ENCODE peak calls at places on chromosomes 16 and 17, in eight cellular contexts. One of them, this sample, is unnamed.

GRCh38 chr17:77827461-77827968 is 131.0 kb upstream of the TNRC6C start:
- DNase-seq in heart left ventricle: no peak
- DNase-seq in RWPE1: no peak
- DNase-seq in GM12865: no peak
- DNase-seq in fibroblast of pulmonary artery: no peak
- DNase-seq in fibroblast of lung: no peak
- DNase-seq in glutamatergic neuron: no peak
- DNase-seq in progenitor cell of endocrine pancreas: no peak
- DNase-seq in this sample: no peak

GRCh38 chr16:18984425-18985005 is 781 bp downstream of the TMC7 start:
- DNase-seq in heart left ventricle: no peak
- DNase-seq in GM12865: no peak
- DNase-seq in glutamatergic neuron: no peak
- DNase-seq in RWPE1: no peak
- DNase-seq in fibroblast of pulmonary artery: no peak
- DNase-seq in fibroblast of lung: no peak
- DNase-seq in progenitor cell of endocrine pancreas: no peak
- DNase-seq in this sample: no peak

GRCh38 chr16:676565-677297 is 1.3 kb downstream of the RHBDL1 start:
- DNase-seq in heart left ventricle: no peak
- DNase-seq in fibroblast of pulmonary artery: no peak
- DNase-seq in progenitor cell of endocrine pancreas: no peak
- DNase-seq in GM12865: no peak
- DNase-seq in fibroblast of lung: no peak
- DNase-seq in RWPE1: peak
- DNase-seq in glutamatergic neuron: no peak
- DNase-seq in this sample: no peak

GRCh38 chr16:22642689-22643088 is 132.0 kb downstream of the NPIPB5 start:
- DNase-seq in heart left ventricle: no peak
- DNase-seq in RWPE1: no peak
- DNase-seq in fibroblast of lung: no peak
- DNase-seq in fibroblast of pulmonary artery: no peak
- DNase-seq in progenitor cell of endocrine pancreas: no peak
- DNase-seq in GM12865: no peak
- DNase-seq in glutamatergic neuron: no peak
- DNase-seq in this sample: no peak

GRCh38 chr16:3842994-3843393 is 37.5 kb downstream of the CREBBP start:
- DNase-seq in fibroblast of pulmonary artery: peak
- DNase-seq in RWPE1: no peak
- DNase-seq in heart left ventricle: no peak
- DNase-seq in fibroblast of lung: peak
- DNase-seq in GM12865: no peak
- DNase-seq in glutamatergic neuron: no peak
- DNase-seq in progenitor cell of endocrine pancreas: no peak
- DNase-seq in this sample: peak

GRCh38 chr16:49021136-49021535 is 260.5 kb downstream of the CBLN1 start:
- DNase-seq in progenitor cell of endocrine pancreas: no peak
- DNase-seq in heart left ventricle: no peak
- DNase-seq in RWPE1: peak
- DNase-seq in fibroblast of lung: peak
- DNase-seq in GM12865: no peak
- DNase-seq in glutamatergic neuron: no peak
- DNase-seq in fibroblast of pulmonary artery: peak
- DNase-seq in this sample: no peak

GRCh38 chr16:28575446-28576109 is 21.3 kb downstream of the SULT1A2 start:
- DNase-seq in RWPE1: no peak
- DNase-seq in GM12865: no peak
- DNase-seq in heart left ventricle: no peak
- DNase-seq in glutamatergic neuron: no peak
- DNase-seq in progenitor cell of endocrine pancreas: no peak
- DNase-seq in fibroblast of lung: no peak
- DNase-seq in fibroblast of pulmonary artery: no peak
- DNase-seq in this sample: no peak

GRCh38 chr16:19680972-19681371 is 37.1 kb downstream of the KNOP1 start:
- DNase-seq in heart left ventricle: no peak
- DNase-seq in GM12865: no peak
- DNase-seq in fibroblast of lung: no peak
- DNase-seq in progenitor cell of endocrine pancreas: no peak
- DNase-seq in RWPE1: no peak
- DNase-seq in glutamatergic neuron: no peak
- DNase-seq in fibroblast of pulmonary artery: no peak
- DNase-seq in this sample: no peak

GRCh38 chr16:12420661-12421209 is 383.0 kb downstream of the CPPED1 start:
- DNase-seq in GM12865: no peak
- DNase-seq in fibroblast of pulmonary artery: no peak
- DNase-seq in fibroblast of lung: no peak
- DNase-seq in glutamatergic neuron: no peak
- DNase-seq in heart left ventricle: no peak
- DNase-seq in RWPE1: peak
- DNase-seq in progenitor cell of endocrine pancreas: no peak
- DNase-seq in this sample: no peak

GRCh38 chr16:66476328-66477027 is 49.4 kb downstream of the BEAN1 start:
- DNase-seq in glutamatergic neuron: no peak
- DNase-seq in fibroblast of lung: no peak
- DNase-seq in heart left ventricle: no peak
- DNase-seq in GM12865: peak
- DNase-seq in progenitor cell of endocrine pancreas: no peak
- DNase-seq in RWPE1: no peak
- DNase-seq in fibroblast of pulmonary artery: no peak
- DNase-seq in this sample: no peak

GRCh38 chr16:84718-85452 is 6.9 kb downstream of the MPG start:
- DNase-seq in heart left ventricle: peak
- DNase-seq in progenitor cell of endocrine pancreas: no peak
- DNase-seq in RWPE1: peak
- DNase-seq in glutamatergic neuron: no peak
- DNase-seq in fibroblast of pulmonary artery: peak
- DNase-seq in fibroblast of lung: peak
- DNase-seq in GM12865: peak
- DNase-seq in this sample: no peak

GRCh38 chr16:637081-638018 is 1.2 kb upstream of the METTL26 start:
- DNase-seq in progenitor cell of endocrine pancreas: peak
- DNase-seq in glutamatergic neuron: peak
- DNase-seq in GM12865: peak
- DNase-seq in heart left ventricle: peak
- DNase-seq in fibroblast of pulmonary artery: peak
- DNase-seq in fibroblast of lung: peak
- DNase-seq in RWPE1: peak
- DNase-seq in this sample: peak

GRCh38 chr16:4517812-4518211 is 20.8 kb downstream of the CDIP1 start:
- DNase-seq in RWPE1: no peak
- DNase-seq in glutamatergic neuron: peak
- DNase-seq in progenitor cell of endocrine pancreas: peak
- DNase-seq in fibroblast of pulmonary artery: peak
- DNase-seq in heart left ventricle: no peak
- DNase-seq in fibroblast of lung: peak
- DNase-seq in GM12865: peak
- DNase-seq in this sample: no peak

GRCh38 chr16:79528281-79528680 is 72.3 kb downstream of the MAF start:
- DNase-seq in RWPE1: no peak
- DNase-seq in GM12865: no peak
- DNase-seq in progenitor cell of endocrine pancreas: no peak
- DNase-seq in fibroblast of lung: no peak
- DNase-seq in fibroblast of pulmonary artery: no peak
- DNase-seq in glutamatergic neuron: no peak
- DNase-seq in heart left ventricle: no peak
- DNase-seq in this sample: no peak

GRCh38 chr17:61007980-61008379 is 330.3 kb downstream of the BCAS3 start:
- DNase-seq in fibroblast of pulmonary artery: no peak
- DNase-seq in RWPE1: no peak
- DNase-seq in glutamatergic neuron: no peak
- DNase-seq in heart left ventricle: no peak
- DNase-seq in GM12865: no peak
- DNase-seq in progenitor cell of endocrine pancreas: no peak
- DNase-seq in fibroblast of lung: peak
- DNase-seq in this sample: no peak

GRCh38 chr17:61000911-61001310 is 323.3 kb downstream of the BCAS3 start:
- DNase-seq in glutamatergic neuron: no peak
- DNase-seq in heart left ventricle: no peak
- DNase-seq in fibroblast of pulmonary artery: peak
- DNase-seq in progenitor cell of endocrine pancreas: no peak
- DNase-seq in fibroblast of lung: peak
- DNase-seq in RWPE1: peak
- DNase-seq in GM12865: no peak
- DNase-seq in this sample: no peak

GRCh38 chr17:61005358-61005757 is 327.7 kb downstream of the BCAS3 start:
- DNase-seq in RWPE1: no peak
- DNase-seq in fibroblast of pulmonary artery: peak
- DNase-seq in glutamatergic neuron: no peak
- DNase-seq in progenitor cell of endocrine pancreas: no peak
- DNase-seq in fibroblast of lung: peak
- DNase-seq in heart left ventricle: no peak
- DNase-seq in GM12865: no peak
- DNase-seq in this sample: peak

DNA sequence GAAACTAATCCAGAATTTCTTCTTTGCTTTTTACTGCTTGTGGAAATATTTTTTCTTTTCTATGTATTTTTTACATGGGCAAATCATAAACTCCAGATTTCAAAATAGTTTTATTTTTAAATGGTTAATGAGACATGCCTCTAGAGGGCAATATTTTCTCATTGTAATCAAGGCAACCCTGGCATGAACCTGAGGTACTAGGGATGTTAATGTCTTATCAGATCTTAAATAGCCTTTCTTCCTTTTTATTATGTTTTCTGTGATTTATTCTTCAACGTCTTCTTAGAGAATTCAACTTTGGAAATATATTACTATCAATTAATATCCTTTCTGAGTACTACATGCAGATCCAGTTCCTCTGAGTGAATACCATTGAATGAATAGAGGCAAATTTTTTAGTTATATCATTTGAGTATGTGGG is 324.7 kb downstream of the BCAS3 start:
- DNase-seq in heart left ventricle: no peak
- DNase-seq in glutamatergic neuron: no peak
- DNase-seq in progenitor cell of endocrine pancreas: no peak
- DNase-seq in RWPE1: peak
- DNase-seq in GM12865: peak
- DNase-seq in fibroblast of pulmonary artery: peak
- DNase-seq in fibroblast of lung: peak
- DNase-seq in this sample: no peak
- TF ChIP-seq CTCF in heart left ventricle: peak
- TF ChIP-seq CTCF in glutamatergic neuron: peak
- TF ChIP-seq CTCF in progenitor cell of endocrine pancreas: peak
- TF ChIP-seq CTCF in RWPE1: peak
- TF ChIP-seq CTCF in GM12865: peak
- TF ChIP-seq CTCF in fibroblast of pulmonary artery: peak
- TF ChIP-seq CTCF in fibroblast of lung: peak
- TF ChIP-seq CTCF in this sample: peak

GRCh38 chr17:56810286-56810781 is 23.4 kb downstream of the C17orf67 start:
- DNase-seq in progenitor cell of endocrine pancreas: no peak
- DNase-seq in fibroblast of lung: peak
- DNase-seq in heart left ventricle: no peak
- DNase-seq in GM12865: no peak
- DNase-seq in RWPE1: no peak
- DNase-seq in glutamatergic neuron: peak
- DNase-seq in fibroblast of pulmonary artery: no peak
- DNase-seq in this sample: no peak
- TF ChIP-seq CTCF in progenitor cell of endocrine pancreas: no peak
- TF ChIP-seq CTCF in fibroblast of lung: no peak
- TF ChIP-seq CTCF in heart left ventricle: no peak
- TF ChIP-seq CTCF in GM12865: no peak
- TF ChIP-seq CTCF in RWPE1: no peak
- TF ChIP-seq CTCF in glutamatergic neuron: no peak
- TF ChIP-seq CTCF in fibroblast of pulmonary artery: no peak
- TF ChIP-seq CTCF in this sample: no peak

DNA sequence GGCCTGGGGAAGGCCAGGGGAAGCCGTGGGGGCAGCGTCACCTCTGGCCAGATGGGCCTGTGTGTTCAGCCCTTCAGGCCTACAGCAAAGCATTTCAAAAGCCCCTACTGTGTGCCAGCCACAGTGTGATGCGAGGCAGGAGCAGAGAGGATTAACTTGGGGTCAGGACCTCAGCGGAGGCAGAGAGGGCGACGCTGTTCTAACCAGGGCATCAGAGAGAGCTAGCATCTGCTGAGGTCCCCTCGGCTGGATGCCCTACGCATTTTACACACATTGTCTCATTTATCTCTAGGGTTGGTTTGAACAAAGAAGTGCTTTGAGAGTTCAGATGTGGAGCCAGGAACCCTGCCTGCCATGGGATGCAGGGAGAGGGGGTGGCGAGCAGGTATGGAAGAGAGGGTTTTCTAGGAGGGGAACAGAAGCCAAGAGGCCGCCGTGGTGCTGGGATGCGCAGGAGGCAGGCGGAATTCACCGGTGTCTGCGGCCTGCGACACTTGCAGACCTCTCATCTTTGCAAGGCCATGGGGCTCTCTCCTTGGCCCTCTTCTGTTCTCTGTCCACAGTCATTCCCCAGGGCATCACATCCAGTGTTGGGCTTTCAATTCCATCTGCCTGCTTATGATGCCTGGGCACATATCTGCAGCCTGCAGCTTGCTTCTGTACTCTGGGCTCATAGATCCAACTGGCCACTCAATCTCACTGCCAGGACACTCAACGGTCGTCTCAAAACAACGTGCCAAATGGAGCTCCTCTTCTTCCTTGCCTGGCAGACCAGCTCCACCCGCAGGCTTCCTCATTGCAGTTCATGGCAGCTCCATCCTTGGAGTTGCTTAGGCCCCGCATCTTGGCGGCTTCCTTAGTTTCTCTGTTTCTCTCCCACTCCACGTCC is 8.1 kb upstream of the NKD1 start:
- DNase-seq in fibroblast of lung: no peak
- DNase-seq in GM12865: no peak
- DNase-seq in fibroblast of pulmonary artery: no peak
- DNase-seq in glutamatergic neuron: no peak
- DNase-seq in progenitor cell of endocrine pancreas: no peak
- DNase-seq in RWPE1: no peak
- DNase-seq in heart left ventricle: no peak
- DNase-seq in this sample: no peak
- TF ChIP-seq CTCF in fibroblast of lung: no peak
- TF ChIP-seq CTCF in GM12865: no peak
- TF ChIP-seq CTCF in fibroblast of pulmonary artery: no peak
- TF ChIP-seq CTCF in glutamatergic neuron: no peak
- TF ChIP-seq CTCF in progenitor cell of endocrine pancreas: no peak
- TF ChIP-seq CTCF in RWPE1: no peak
- TF ChIP-seq CTCF in heart left ventricle: no peak
- TF ChIP-seq CTCF in this sample: no peak

GRCh38 chr17:8754890-8755289 is 3.5 kb downstream of the SPDYE4 start:
- DNase-seq in heart left ventricle: no peak
- DNase-seq in fibroblast of pulmonary artery: no peak
- DNase-seq in fibroblast of lung: no peak
- DNase-seq in GM12865: no peak
- DNase-seq in progenitor cell of endocrine pancreas: no peak
- DNase-seq in RWPE1: no peak
- DNase-seq in glutamatergic neuron: no peak
- DNase-seq in this sample: no peak

GRCh38 chr17:8757189-8757588 is 1.2 kb downstream of the SPDYE4 start:
- DNase-seq in fibroblast of lung: no peak
- DNase-seq in fibroblast of pulmonary artery: no peak
- DNase-seq in GM12865: no peak
- DNase-seq in RWPE1: no peak
- DNase-seq in progenitor cell of endocrine pancreas: no peak
- DNase-seq in heart left ventricle: no peak
- DNase-seq in glutamatergic neuron: no peak
- DNase-seq in this sample: no peak

GRCh38 chr17:8755590-8756255 is 2.6 kb downstream of the SPDYE4 start:
- DNase-seq in heart left ventricle: no peak
- DNase-seq in fibroblast of pulmonary artery: no peak
- DNase-seq in fibroblast of lung: no peak
- DNase-seq in glutamatergic neuron: no peak
- DNase-seq in RWPE1: no peak
- DNase-seq in GM12865: no peak
- DNase-seq in progenitor cell of endocrine pancreas: no peak
- DNase-seq in this sample: no peak

GRCh38 chr17:8753136-8753975 is 5.0 kb downstream of the SPDYE4 start:
- DNase-seq in glutamatergic neuron: no peak
- DNase-seq in RWPE1: no peak
- DNase-seq in fibroblast of lung: no peak
- DNase-seq in progenitor cell of endocrine pancreas: no peak
- DNase-seq in heart left ventricle: no peak
- DNase-seq in fibroblast of pulmonary artery: no peak
- DNase-seq in GM12865: no peak
- DNase-seq in this sample: no peak

GRCh38 chr17:8753976-8754440 is 4.3 kb downstream of the SPDYE4 start:
- DNase-seq in RWPE1: peak
- DNase-seq in heart left ventricle: no peak
- DNase-seq in glutamatergic neuron: no peak
- DNase-seq in fibroblast of pulmonary artery: peak
- DNase-seq in progenitor cell of endocrine pancreas: no peak
- DNase-seq in GM12865: peak
- DNase-seq in fibroblast of lung: peak
- DNase-seq in this sample: no peak
- TF ChIP-seq CTCF in RWPE1: no peak
- TF ChIP-seq CTCF in heart left ventricle: no peak
- TF ChIP-seq CTCF in glutamatergic neuron: peak
- TF ChIP-seq CTCF in fibroblast of pulmonary artery: peak
- TF ChIP-seq CTCF in progenitor cell of endocrine pancreas: peak
- TF ChIP-seq CTCF in GM12865: peak
- TF ChIP-seq CTCF in fibroblast of lung: no peak
- TF ChIP-seq CTCF in this sample: peak